ENCODE peak calls at places on chromosomes 16 and 17, in seven cellular contexts. O, U, B, Z, H, P and N are unnamed samples.
A peak's percentile ranks its signal among the peaks of the same experiment; 100 is the strongest.

GRCh38 chr17:41710472-41711090 is 1.6 kb upstream of the GAST start:
- DNase-seq in O (no peak), U (no peak), B (peak; percentile 88), Z (peak; percentile 47), H (peak; percentile 58), P (no peak), N (no peak)

GRCh38 chr17:70110443-70110880 is 35.4 kb downstream of the KCNJ16 start:
- DNase-seq in O (no peak), U (no peak), B (no peak), Z (no peak), H (no peak), P (no peak), N (no peak)

GRCh38 chr17:75595284-75595918 is 7.8 kb downstream of the MYO15B start:
- DNase-seq in O (no peak), U (no peak), B (no peak), Z (no peak), H (no peak), P (no peak), N (no peak)

GRCh38 chr16:29007865-29008593 is 23.2 kb downstream of the LAT start:
- DNase-seq in O (no peak), U (peak; percentile 83), B (peak; percentile 95), Z (peak; percentile 68), H (peak; percentile 45), P (no peak), N (no peak)

GRCh38 chr16:85573696-85574641 is 39.2 kb upstream of the GSE1 start:
- DNase-seq in O (no peak), U (peak; percentile 92), B (no peak), Z (no peak), H (no peak), P (peak; percentile 78), N (peak; percentile 87)

GRCh38 chr16:66910175-66910940 is 8.3 kb downstream of the CDH16 start:
- DNase-seq in O (no peak), U (no peak), B (no peak), Z (no peak), H (no peak), P (no peak), N (no peak)

GRCh38 chr16:81544261-81544660 is 99.7 kb downstream of the CMIP start:
- DNase-seq in O (no peak), U (no peak), B (no peak), Z (no peak), H (no peak), P (no peak), N (no peak)

GRCh38 chr16:85137323-85138072 is 25.2 kb upstream of the CIBAR2 start:
- DNase-seq in O (no peak), U (peak; percentile 51), B (peak; percentile 77), Z (no peak), H (peak; percentile 79), P (peak; percentile 97), N (peak; percentile 89)